ENCODE peak calls at places on chromosomes 13 and 19, in four cellular contexts. I is OCI-LY7, V is neural progenitor cell, G is GM23338. L is an unnamed sample.

GRCh38 chr19:18425515-18426415 is 6.6 kb downstream of the SSBP4 start:
- DNase-seq in I (no peak), V (no peak), G (peak; percentile 26), L (no peak)

GRCh38 chr19:14475251-14476073 is at the start of gene PTGER1:
- DNase-seq in I (no peak), V (peak; percentile 69), G (peak; percentile 78), L (peak; percentile 21)

GRCh38 chr19:18660051-18660910 is 23.2 kb upstream of the CRTC1 start:
- DNase-seq in I (no peak), V (no peak), G (no peak), L (no peak)

GRCh38 chr13:54433511-54434206 is 1405.0 kb downstream of the OLFM4 start:
- DNase-seq in I (no peak), V (no peak), G (no peak), L (no peak)

GRCh38 chr19:4691383-4691782 is 21.2 kb upstream of the MYDGF start:
- DNase-seq in I (no peak), V (no peak), G (no peak), L (no peak)

GRCh38 chr13:66634384-66634783 is 595.8 kb downstream of the PCDH9 start:
- DNase-seq in I (no peak), V (no peak), G (no peak), L (no peak)

GRCh38 chr13:80367473-80367872 is 26.5 kb upstream of the SPRY2 start:
- DNase-seq in I (no peak), V (no peak), G (no peak), L (no peak)

GRCh38 chr19:30790048-30790680 is 418.0 kb downstream of the ZNF536 start:
- DNase-seq in I (no peak), V (no peak), G (no peak), L (no peak)

GRCh38 chr19:17405250-17406038 is at the start of gene BST2:
- DNase-seq in I (peak; percentile 95), V (peak; percentile 53), G (peak; percentile 78), L (no peak)

GRCh38 chr19:39953915-39954314 is 17.1 kb upstream of the PSMC4 start:
- DNase-seq in I (no peak), V (no peak), G (no peak), L (no peak)

GRCh38 chr19:51433092-51433491 is 15.7 kb upstream of the SIGLEC10 start:
- DNase-seq in I (no peak), V (no peak), G (no peak), L (no peak)

GRCh38 chr19:51440052-51440451 is 18.2 kb downstream of the SIGLEC8 start:
- DNase-seq in I (no peak), V (no peak), G (no peak), L (no peak)

GRCh38 chr19:51441410-51442390 is 16.6 kb downstream of the SIGLEC8 start:
- DNase-seq in I (peak; percentile 69), V (no peak), G (no peak), L (no peak)

GRCh38 chr19:51440846-51441409 is 17.3 kb downstream of the SIGLEC8 start:
- DNase-seq in I (no peak), V (no peak), G (no peak), L (no peak)

GRCh38 chr19:51439021-51439465 is 19.2 kb downstream of the SIGLEC8 start:
- DNase-seq in I (peak; percentile 58), V (peak; percentile 26), G (peak; percentile 76), L (no peak)
- TF ChIP-seq EZH2phosphoT487 in I (no peak), V (no peak), G (no peak), L (no peak)

DNA sequence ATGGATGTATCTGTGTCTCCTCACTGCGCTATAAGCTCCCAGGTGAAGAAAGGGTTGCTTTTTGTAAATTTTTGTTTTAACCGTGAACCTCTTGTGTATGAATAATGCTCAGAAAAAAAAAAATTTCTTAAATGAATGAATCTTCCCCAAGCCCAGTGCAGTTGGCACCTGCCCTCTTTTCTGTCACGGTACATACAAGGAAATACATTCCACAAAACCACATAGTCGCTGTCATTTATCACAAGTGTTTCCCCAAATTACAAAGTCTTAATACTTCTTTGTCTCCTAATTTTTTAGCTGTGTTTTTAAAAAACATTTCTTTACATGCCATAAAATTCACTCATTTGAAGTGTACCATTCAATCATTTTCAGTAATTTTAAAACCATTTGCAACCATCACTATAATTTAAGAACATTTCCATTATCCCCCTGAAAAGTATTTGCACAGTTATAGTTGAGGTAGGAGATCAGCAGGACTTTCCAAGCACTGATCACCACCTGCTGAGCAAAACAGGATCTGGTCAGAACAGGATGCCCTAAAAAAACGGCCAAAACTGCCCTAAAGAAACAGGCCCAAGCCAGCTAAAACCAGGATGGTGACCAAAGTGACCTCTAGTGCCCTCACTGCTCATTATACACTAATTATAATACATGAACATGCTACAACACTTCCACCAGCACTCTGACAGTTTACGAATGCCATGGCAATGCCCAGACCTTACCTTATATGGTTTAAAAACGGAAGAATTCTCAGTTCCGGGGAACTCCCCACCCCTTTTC is 1.2 kb upstream of the TEX30 start:
- DNase-seq in I (peak; percentile 1), V (peak; percentile 12), G (peak; percentile 17), L (no peak)
- TF ChIP-seq EZH2phosphoT487 in I (no peak), V (no peak), G (no peak), L (no peak)

GRCh38 chr13:20964904-20965303 is 62.4 kb upstream of the XPO4 start:
- DNase-seq in I (no peak), V (no peak), G (no peak), L (no peak)

GRCh38 chr13:20955496-20955895 is 53.0 kb upstream of the XPO4 start:
- DNase-seq in I (no peak), V (no peak), G (no peak), L (no peak)

GRCh38 chr13:20960663-20961309 is 58.2 kb upstream of the XPO4 start:
- DNase-seq in I (no peak), V (no peak), G (no peak), L (no peak)
- TF ChIP-seq EZH2phosphoT487 in I (no peak), V (no peak), G (no peak), L (no peak)

GRCh38 chr13:47076536-47076935 is 179.7 kb upstream of the HTR2A start:
- DNase-seq in I (no peak), V (no peak), G (no peak), L (no peak)
- TF ChIP-seq EZH2phosphoT487 in I (no peak), V (no peak), G (no peak), L (no peak)

GRCh38 chr13:28138756-28139470 is 568 bp downstream of the PAN3 start:
- DNase-seq in I (peak; percentile 84), V (peak; percentile 90), G (peak; percentile 85), L (peak; percentile 63)

GRCh38 chr13:28138012-28138755 is at the start of gene PAN3:
- DNase-seq in I (peak; percentile 95), V (peak; percentile 94), G (peak; percentile 91), L (peak; percentile 78)

GRCh38 chr13:28137556-28137955 is 789 bp upstream of the PAN3 start:
- DNase-seq in I (no peak), V (peak; percentile 26), G (no peak), L (no peak)

GRCh38 chr13:28140433-28141125 is 2.2 kb downstream of the PAN3 start:
- DNase-seq in I (no peak), V (peak; percentile 70), G (peak; percentile 52), L (no peak)

GRCh38 chr13:28136916-28137315 is 1.4 kb upstream of the PAN3 start:
- DNase-seq in I (peak; percentile 10), V (no peak), G (no peak), L (no peak)
- TF ChIP-seq EZH2phosphoT487 in I (no peak), V (no peak), G (no peak), L (no peak)

DNA sequence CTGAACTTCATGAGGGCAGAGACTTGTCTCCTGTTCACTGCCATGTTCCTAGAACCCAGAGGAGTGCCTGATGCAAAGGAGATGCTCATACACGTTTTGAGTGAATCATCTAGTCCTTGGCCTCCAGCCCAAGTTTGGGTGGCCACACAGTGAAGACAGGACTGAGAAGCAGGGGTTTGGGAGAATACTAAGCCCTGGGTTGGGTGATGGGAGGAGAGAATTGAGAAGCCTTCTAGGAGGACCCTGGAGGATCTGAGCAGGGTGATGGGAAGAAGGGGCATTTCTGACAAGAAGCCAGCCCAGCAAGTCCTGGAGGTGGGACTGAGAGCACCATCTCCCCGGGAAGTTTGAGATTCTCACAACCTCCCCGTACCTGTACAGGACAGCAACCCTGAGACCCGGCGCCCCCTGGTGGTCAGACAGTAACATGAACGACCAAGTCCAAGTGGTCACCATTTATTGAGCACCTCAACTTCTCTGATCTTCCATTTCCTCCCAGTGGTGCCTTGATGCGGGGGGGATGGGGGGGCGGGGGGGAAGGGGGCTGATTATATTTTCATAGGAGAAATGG is 11.0 kb downstream of the CTU1 start:
- DNase-seq in I (peak; percentile 65), V (peak; percentile 70), G (peak; percentile 83), L (peak; percentile 31)
- TF ChIP-seq EZH2phosphoT487 in I (no peak), V (no peak), G (no peak), L (no peak)